ENCODE peak calls at places on chromosomes 5 and 9, in five cellular contexts. G is HFFc6, B is MCF 10A, X is mesothelial cell of epicardium, D is GM12865. M is an unnamed sample.
A peak's percentile ranks its signal among the peaks of the same experiment; 100 is the strongest.

GRCh38 chr9:126750941-126751725 is 53.7 kb upstream of the ZBTB43 start:
- DNase-seq in G (no peak), B (no peak), X (no peak), D (no peak), M (no peak)

GRCh38 chr9:108830292-108830691 is 25.5 kb downstream of the ACTL7B start:
- DNase-seq in G (no peak), B (peak; percentile 44), X (no peak), D (no peak), M (no peak)

GRCh38 chr9:80191108-80191507 is 619.3 kb downstream of the TLE4 start:
- DNase-seq in G (no peak), B (no peak), X (no peak), D (no peak), M (no peak)

GRCh38 chr5:96692436-96692835 is 30.3 kb downstream of the CAST start:
- DNase-seq in G (peak; percentile 49), B (no peak), X (no peak), D (no peak), M (no peak)

GRCh38 chr5:44046581-44047327 is 342.5 kb downstream of the FGF10 start:
- DNase-seq in G (no peak), B (peak; percentile 49), X (no peak), D (no peak), M (no peak)

GRCh38 chr5:151002250-151002649 is 18.1 kb upstream of the GPX3 start:
- DNase-seq in G (peak; percentile 58), B (peak; percentile 77), X (no peak), D (no peak), M (no peak)

GRCh38 chr5:78905084-78905938 is 79.8 kb downstream of the ARSB start:
- DNase-seq in G (no peak), B (no peak), X (no peak), D (peak; percentile 78), M (no peak)

GRCh38 chr9:28004900-28005299 is 431.6 kb upstream of the C9orf72 start:
- DNase-seq in G (no peak), B (no peak), X (no peak), D (no peak), M (no peak)

GRCh38 chr5:37849641-37850040 is 9.8 kb upstream of the GDNF start:
- DNase-seq in G (no peak), B (no peak), X (no peak), D (no peak), M (no peak)

GRCh38 chr5:14054111-14054854 is 88.9 kb upstream of the TRIO start:
- DNase-seq in G (no peak), B (no peak), X (no peak), D (no peak), M (no peak)

GRCh38 chr9:127899200-127899943 is at the start of gene ST6GALNAC6:
- DNase-seq in G (no peak), B (peak; percentile 68), X (peak; percentile 54), D (peak; percentile 84), M (peak; percentile 68)

GRCh38 chr5:83924171-83924570 is 203.5 kb upstream of the HAPLN1 start:
- DNase-seq in G (no peak), B (no peak), X (no peak), D (no peak), M (no peak)

GRCh38 chr5:112475747-112476435 is 56.8 kb upstream of the EPB41L4A start:
- DNase-seq in G (no peak), B (no peak), X (no peak), D (no peak), M (no peak)

GRCh38 chr5:66958984-66959641 is 237.5 kb downstream of the CD180 start:
- DNase-seq in G (peak; percentile 82), B (peak; percentile 60), X (no peak), D (no peak), M (peak; percentile 6)

GRCh38 chr9:4077499-4078102 is 222.3 kb downstream of the GLIS3 start:
- DNase-seq in G (peak; percentile 10), B (peak; percentile 86), X (peak; percentile 28), D (peak; percentile 60), M (peak; percentile 53)

GRCh38 chr5:157100140-157100679 is 8.6 kb downstream of the HAVCR2 start:
- DNase-seq in G (peak; percentile 54), B (peak; percentile 58), X (no peak), D (no peak), M (no peak)

GRCh38 chr5:132752581-132753125 is 5.4 kb downstream of the CCNI2 start:
- DNase-seq in G (no peak), B (no peak), X (no peak), D (no peak), M (no peak)

GRCh38 chr9:109945571-109945970 is 165.6 kb downstream of the PALM2AKAP2 start:
- DNase-seq in G (no peak), B (no peak), X (no peak), D (no peak), M (no peak)

GRCh38 chr5:112002368-112002767 is 245.4 kb upstream of the NREP start:
- DNase-seq in G (no peak), B (no peak), X (no peak), D (no peak), M (no peak)

GRCh38 chr5:179307006-179307800 is 38.1 kb downstream of the ADAMTS2 start:
- DNase-seq in G (peak; percentile 53), B (no peak), X (no peak), D (no peak), M (no peak)

GRCh38 chr9:126605792-126606482 is 7.8 kb upstream of the LMX1B start:
- DNase-seq in G (no peak), B (peak; percentile 97), X (no peak), D (no peak), M (no peak)

GRCh38 chr5:139451176-139451575 is 11.4 kb downstream of the ECSCR start:
- DNase-seq in G (no peak), B (no peak), X (no peak), D (no peak), M (no peak)

GRCh38 chr9:36788534-36788933 is 215.8 kb downstream of the MELK start:
- DNase-seq in G (no peak), B (peak; percentile 9), X (no peak), D (peak; percentile 27), M (no peak)

GRCh38 chr9:82829818-82830217 is 233.1 kb downstream of the RASEF start:
- DNase-seq in G (no peak), B (peak; percentile 16), X (no peak), D (no peak), M (no peak)

GRCh38 chr9:112764344-112764743 is 13.8 kb downstream of the SNX30 start:
- DNase-seq in G (peak; percentile 80), B (no peak), X (no peak), D (no peak), M (no peak)

GRCh38 chr5:75567710-75568109 is 43.5 kb upstream of the ANKDD1B start:
- DNase-seq in G (peak; percentile 27), B (peak; percentile 50), X (no peak), D (peak; percentile 53), M (no peak)

GRCh38 chr9:21994996-21995651 is 533 bp downstream of the CDKN2B-AS1 start:
- DNase-seq in G (peak; percentile 74), B (no peak), X (peak; percentile 48), D (peak; percentile 95), M (peak; percentile 44)

GRCh38 chr9:114697951-114698351 is 16.0 kb upstream of the TEX48 start:
- DNase-seq in G (no peak), B (no peak), X (no peak), D (peak; percentile 65), M (no peak)

GRCh38 chr5:179558912-179559279 is 8.5 kb downstream of the RUFY1 start:
- DNase-seq in G (no peak), B (peak; percentile 66), X (no peak), D (no peak), M (no peak)

GRCh38 chr5:151682751-151683331 is 3.9 kb downstream of the SPARC start:
- DNase-seq in G (peak; percentile 61), B (no peak), X (no peak), D (no peak), M (no peak)

GRCh38 chr5:147508711-147509040 is 1.2 kb downstream of the DPYSL3 start:
- DNase-seq in G (no peak), B (peak; percentile 8), X (no peak), D (no peak), M (no peak)

GRCh38 chr9:129352157-129352870 is 174.3 kb upstream of the IER5L start:
- DNase-seq in G (no peak), B (no peak), X (no peak), D (no peak), M (peak; percentile 53)

GRCh38 chr9:127319366-127320121 is 55.0 kb downstream of the GARNL3 start:
- DNase-seq in G (no peak), B (no peak), X (no peak), D (peak; percentile 61), M (no peak)

GRCh38 chr5:77230727-77231469 is 20.4 kb downstream of the PDE8B start:
- DNase-seq in G (no peak), B (peak; percentile 20), X (no peak), D (peak; percentile 39), M (no peak)
- TF ChIP-seq CTCF in G (peak; percentile 56), B (no peak), X (no peak), D (peak; percentile 20), M (peak; percentile 37)

DNA sequence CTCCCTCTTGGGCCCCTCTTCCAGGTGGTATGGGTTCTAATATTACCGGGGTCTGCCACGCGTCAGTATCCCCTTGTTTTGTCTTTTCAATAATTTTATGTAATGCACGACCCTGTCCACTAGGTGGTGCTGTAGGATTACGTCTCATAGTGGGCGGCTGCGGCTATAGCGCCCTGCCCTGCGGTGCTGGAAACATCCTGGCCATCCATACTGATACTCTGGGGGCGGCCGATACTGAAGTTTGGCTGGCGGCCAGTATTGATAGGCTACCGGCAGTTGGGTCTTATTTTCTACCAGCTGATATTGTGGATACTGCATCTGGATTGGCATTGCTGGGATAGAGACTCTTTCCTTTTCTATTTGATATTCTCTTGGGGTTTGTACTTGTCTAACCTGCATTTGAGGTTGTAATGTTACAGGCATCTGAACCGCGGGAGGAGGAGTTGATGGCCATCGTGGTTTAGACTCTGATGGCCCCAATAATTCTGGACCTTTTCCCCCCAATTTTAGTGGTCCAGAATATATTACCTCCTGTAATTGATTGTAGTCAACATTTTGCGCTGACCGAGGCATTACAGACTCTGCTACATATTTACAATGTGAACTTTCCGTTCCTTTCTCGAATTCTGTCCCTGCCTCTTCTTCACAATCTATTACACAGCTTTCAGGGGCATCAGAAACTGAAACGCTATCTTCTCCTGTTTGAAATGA is 3.3 kb upstream of the TMEM141 start:
- DNase-seq in G (peak; percentile 37), B (peak; percentile 66), X (no peak), D (peak; percentile 80), M (peak; percentile 75)
- TF ChIP-seq CTCF in G (peak; percentile 97), B (peak; percentile 90), X (peak; percentile 98), D (peak; percentile 77), M (peak; percentile 95)

DNA sequence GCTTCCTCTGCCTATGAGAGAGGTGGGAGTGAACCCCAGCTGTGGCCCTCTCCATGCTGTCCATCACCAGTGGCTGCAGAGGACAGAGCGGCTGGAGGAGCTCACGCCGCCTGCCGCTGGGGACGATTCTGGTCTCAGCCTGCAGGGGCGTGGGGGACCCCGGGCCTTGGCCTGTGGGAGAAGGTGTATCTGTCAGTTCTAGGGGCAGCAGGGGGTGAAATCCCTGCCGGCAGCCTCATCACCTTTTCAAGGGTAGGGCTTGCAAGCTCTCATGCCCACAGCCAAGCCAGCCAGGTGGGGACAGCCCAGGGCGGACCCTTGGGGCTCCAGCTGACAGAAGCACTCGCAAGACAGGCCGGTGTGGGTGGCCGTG is 80.2 kb downstream of the TSPAN17 start:
- DNase-seq in G (no peak), B (no peak), X (no peak), D (no peak), M (no peak)
- TF ChIP-seq CTCF in G (no peak), B (no peak), X (no peak), D (no peak), M (no peak)

DNA sequence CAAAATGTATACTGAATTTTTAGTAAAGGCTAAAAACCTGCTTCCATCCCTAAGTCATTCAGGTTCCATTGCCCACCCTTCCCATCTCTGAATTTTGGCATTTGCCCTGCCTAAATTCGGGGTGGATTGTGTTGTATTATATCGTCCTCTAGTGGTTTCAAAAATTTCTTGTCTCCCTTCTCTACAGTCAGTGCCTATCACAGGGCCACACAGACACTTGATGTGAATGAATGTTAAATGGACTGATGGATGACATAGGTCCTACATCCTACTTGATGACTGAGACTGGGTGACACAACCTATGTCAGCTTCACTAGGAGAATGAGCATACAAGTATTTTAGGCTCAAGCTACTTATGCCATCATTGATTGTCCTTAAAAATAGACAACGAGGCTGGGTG is 45.6 kb upstream of the SLC30A5 start:
- DNase-seq in G (peak; percentile 4), B (peak; percentile 16), X (no peak), D (peak; percentile 24), M (no peak)
- TF ChIP-seq CTCF in G (peak; percentile 65), B (peak; percentile 24), X (no peak), D (peak; percentile 49), M (peak; percentile 44)